ENCODE peak calls at places on chromosome 10, in ten cellular contexts. V, Y, I, N, K, T, A, O, J and R are unnamed samples. For H3K9me3 and H3K4me1, the result is how much of the 10 kb centered on the place peaks cover.

GRCh38 chr10:28381465-28381864 is 78.6 kb upstream of the MPP7 start:
- DNase-seq in V (no peak), Y (no peak), I (no peak), N (no peak), K (no peak), T (no peak), A (no peak), O (no peak), J (no peak), R (no peak)

GRCh38 chr10:70233109-70233938 is at the start of gene PPA1:
- DNase-seq in V (peak), Y (peak), I (peak), N (peak), K (peak), T (peak), A (peak), O (peak), J (peak), R (peak)

GRCh38 chr10:73937333-73938020 is 26.5 kb downstream of the PLAU start:
- DNase-seq in V (no peak), Y (peak), I (no peak), N (no peak), K (no peak), T (no peak), A (no peak), O (no peak), J (no peak), R (no peak)

GRCh38 chr10:68153473-68154210 is 44.4 kb downstream of the MYPN start:
- DNase-seq in V (peak), Y (no peak), I (peak), N (no peak), K (peak), T (no peak), A (peak), O (no peak), J (no peak), R (peak)

GRCh38 chr10:61701055-61701705 is 38.5 kb downstream of the CABCOCO1 start:
- DNase-seq in V (no peak), Y (no peak), I (no peak), N (no peak), K (no peak), T (no peak), A (no peak), O (no peak), J (no peak), R (no peak)

GRCh38 chr10:107546986-107547385 is 382.5 kb upstream of the SORCS1 start:
- DNase-seq in V (no peak), Y (no peak), I (no peak), N (no peak), K (no peak), T (no peak), A (no peak), O (no peak), J (no peak), R (no peak)

GRCh38 chr10:11162828-11163599 is 145.3 kb downstream of the CELF2 start:
- DNase-seq in V (no peak), Y (peak), I (peak), N (peak), K (no peak), T (peak), A (no peak), O (peak), J (no peak), R (no peak)

GRCh38 chr10:72088879-72089585 is 681 bp upstream of the SPOCK2 start:
- DNase-seq in V (no peak), Y (peak), I (no peak), N (no peak), K (no peak), T (no peak), A (no peak), O (peak), J (peak), R (peak)

GRCh38 chr10:129288940-129289468 is 178.0 kb upstream of the MGMT start:
- DNase-seq in V (no peak), Y (no peak), I (no peak), N (no peak), K (no peak), T (no peak), A (no peak), O (no peak), J (no peak), R (peak)

GRCh38 chr10:5089869-5090268 is 4.3 kb upstream of the AKR1C3 start:
- DNase-seq in V (no peak), Y (no peak), I (no peak), N (no peak), K (peak), T (no peak), A (no peak), O (no peak), J (peak), R (peak)

GRCh38 chr10:15166325-15166724 is 2.2 kb downstream of the NMT2 start:
- DNase-seq in V (no peak), Y (no peak), I (no peak), N (no peak), K (peak), T (no peak), A (no peak), O (no peak), J (peak), R (no peak)

GRCh38 chr10:22058195-22058594 is 54.7 kb upstream of the DNAJC1 start:
- DNase-seq in V (no peak), Y (no peak), I (no peak), N (no peak), K (no peak), T (no peak), A (no peak), O (no peak), J (no peak), R (no peak)

GRCh38 chr10:87622290-87623004 is 37.2 kb upstream of the PAPSS2 start:
- DNase-seq in V (no peak), Y (no peak), I (no peak), N (no peak), K (no peak), T (no peak), A (no peak), O (no peak), J (peak), R (peak)

GRCh38 chr10:24350111-24350921 is 141.4 kb downstream of the KIAA1217 start:
- DNase-seq in V (no peak), Y (no peak), I (no peak), N (no peak), K (no peak), T (no peak), A (no peak), O (no peak), J (no peak), R (peak)

GRCh38 chr10:25604591-25604990 is 329.4 kb upstream of the MYO3A start:
- DNase-seq in V (no peak), Y (no peak), I (no peak), N (no peak), K (no peak), T (no peak), A (no peak), O (no peak), J (peak), R (no peak)

GRCh38 chr10:99799613-99800012 is 17.2 kb downstream of the ABCC2 start:
- DNase-seq in V (no peak), Y (no peak), I (no peak), N (no peak), K (no peak), T (no peak), A (no peak), O (no peak), J (no peak), R (no peak)

GRCh38 chr10:102670871-102671434 is 26.7 kb downstream of the TRIM8 start:
- DNase-seq in V (no peak), Y (no peak), I (no peak), N (peak), K (no peak), T (no peak), A (no peak), O (no peak), J (no peak), R (no peak)

GRCh38 chr10:11504566-11505285 is 106.7 kb downstream of the USP6NL start:
- DNase-seq in V (no peak), Y (no peak), I (no peak), N (no peak), K (no peak), T (no peak), A (no peak), O (no peak), J (peak), R (no peak)

DNA sequence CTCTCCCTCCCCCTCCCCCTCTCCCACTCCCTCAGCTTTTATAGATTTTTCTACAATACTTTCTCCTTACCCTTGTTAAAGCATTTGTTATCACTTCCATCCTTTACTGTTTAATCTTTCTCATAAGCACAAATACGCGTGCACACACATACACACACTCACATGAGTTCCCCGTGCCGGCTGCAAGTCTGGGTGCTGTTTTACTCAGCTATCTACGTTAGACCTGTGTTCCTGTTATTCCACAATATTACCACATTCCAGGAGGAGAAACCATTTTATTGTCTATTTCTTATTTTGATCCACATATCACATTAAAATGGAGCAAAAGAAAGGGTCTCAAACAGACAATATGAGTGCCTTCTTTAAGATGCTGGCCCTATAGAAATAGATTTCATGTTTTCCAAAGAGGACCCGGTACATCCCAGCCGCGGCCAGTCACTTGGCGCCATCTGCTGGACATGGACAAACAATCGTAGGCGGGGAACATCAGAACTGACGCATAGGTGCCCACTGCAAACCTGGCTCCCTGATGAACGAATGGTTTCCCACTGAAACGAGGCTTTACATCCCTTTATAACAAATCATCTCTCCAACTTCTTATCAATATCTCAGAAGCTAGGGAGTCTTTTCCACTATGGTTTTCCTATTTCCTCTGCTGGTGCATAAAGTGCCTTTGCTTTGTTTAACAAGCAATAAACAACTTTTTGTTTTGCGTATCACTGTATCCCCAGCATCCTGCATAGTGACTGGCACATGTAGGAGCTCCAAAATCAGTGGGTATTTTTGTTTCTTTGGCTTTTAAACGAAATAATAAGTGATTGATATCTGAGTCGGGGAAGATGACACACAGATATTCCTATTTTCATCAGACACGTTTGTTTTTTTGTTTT is 25.2 kb upstream of the OPTN start:
- DNase-seq in V (peak), Y (peak), I (peak), N (peak), K (peak), T (peak), A (no peak), O (peak), J (peak), R (peak)
- TF ChIP-seq CTCF in V (peak), Y (peak), I (peak), N (peak), K (peak), T (peak), A (peak), O (peak), J (peak), R (peak)

GRCh38 chr10:130713731-130714130 is 577.5 kb downstream of the GLRX3 start:
- DNase-seq in V (no peak), Y (no peak), I (no peak), N (peak), K (no peak), T (peak), A (no peak), O (no peak), J (no peak), R (no peak)
- H3K9me3 ChIP-seq in V (under half), Y (under half), I (under half), N (under half), K (under half), T (under half), A (under half), O (under half), J (under half), R (under half)

GRCh38 chr10:48495282-48496045 is 109.4 kb downstream of the ARHGAP22 start:
- DNase-seq in V (no peak), Y (no peak), I (peak), N (peak), K (no peak), T (no peak), A (no peak), O (no peak), J (no peak), R (no peak)

GRCh38 chr10:48491422-48492139 is 113.3 kb downstream of the ARHGAP22 start:
- DNase-seq in V (no peak), Y (no peak), I (peak), N (peak), K (no peak), T (peak), A (no peak), O (no peak), J (no peak), R (no peak)

GRCh38 chr10:48494073-48494472 is 110.8 kb downstream of the ARHGAP22 start:
- DNase-seq in V (no peak), Y (no peak), I (peak), N (peak), K (no peak), T (no peak), A (no peak), O (no peak), J (no peak), R (no peak)

GRCh38 chr10:48494611-48495010 is 110.3 kb downstream of the ARHGAP22 start:
- DNase-seq in V (no peak), Y (no peak), I (peak), N (peak), K (no peak), T (no peak), A (no peak), O (no peak), J (no peak), R (no peak)

GRCh38 chr10:48493083-48493871 is 111.6 kb downstream of the ARHGAP22 start:
- DNase-seq in V (no peak), Y (peak), I (peak), N (peak), K (no peak), T (peak), A (no peak), O (no peak), J (no peak), R (no peak)
- H3K4me1 ChIP-seq in V (under half), Y (under half), I (under half), N (under half), K (under half), T (under half), A (under half), O (under half), J (under half), R (under half)

DNA sequence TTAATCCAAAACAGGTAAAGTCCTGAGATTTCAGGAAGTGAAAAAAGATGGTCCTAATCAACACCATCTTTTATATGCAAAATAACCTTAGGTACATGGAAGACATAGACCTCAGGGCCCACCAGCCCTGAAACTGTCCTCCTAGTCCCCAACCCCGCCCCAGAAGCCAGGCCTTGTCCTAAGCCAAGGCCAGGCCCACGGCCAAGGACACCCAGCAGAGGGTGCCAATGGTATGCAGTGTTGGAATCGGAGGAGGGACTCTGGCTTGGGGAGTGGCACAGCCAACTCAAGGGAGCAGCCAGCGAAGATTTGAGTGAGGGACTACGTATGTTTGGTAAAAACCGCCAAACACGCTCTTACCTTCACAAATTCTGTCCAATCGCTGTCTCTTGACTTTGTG is 96.7 kb downstream of the ZRANB1 start:
- DNase-seq in V (peak), Y (peak), I (peak), N (peak), K (no peak), T (peak), A (no peak), O (no peak), J (no peak), R (peak)
- TF ChIP-seq CTCF in V (no peak), Y (peak), I (no peak), N (no peak), K (no peak), T (peak), A (no peak), O (no peak), J (no peak), R (peak)

GRCh38 chr10:131852823-131853609 is 47.8 kb upstream of the PPP2R2D start:
- DNase-seq in V (no peak), Y (no peak), I (no peak), N (peak), K (no peak), T (peak), A (no peak), O (no peak), J (no peak), R (no peak)
- H3K9me3 ChIP-seq in V (under half), Y (under half), I (under half), N (under half), K (under half), T (under half), A (under half), O (under half), J (under half), R (under half)

DNA sequence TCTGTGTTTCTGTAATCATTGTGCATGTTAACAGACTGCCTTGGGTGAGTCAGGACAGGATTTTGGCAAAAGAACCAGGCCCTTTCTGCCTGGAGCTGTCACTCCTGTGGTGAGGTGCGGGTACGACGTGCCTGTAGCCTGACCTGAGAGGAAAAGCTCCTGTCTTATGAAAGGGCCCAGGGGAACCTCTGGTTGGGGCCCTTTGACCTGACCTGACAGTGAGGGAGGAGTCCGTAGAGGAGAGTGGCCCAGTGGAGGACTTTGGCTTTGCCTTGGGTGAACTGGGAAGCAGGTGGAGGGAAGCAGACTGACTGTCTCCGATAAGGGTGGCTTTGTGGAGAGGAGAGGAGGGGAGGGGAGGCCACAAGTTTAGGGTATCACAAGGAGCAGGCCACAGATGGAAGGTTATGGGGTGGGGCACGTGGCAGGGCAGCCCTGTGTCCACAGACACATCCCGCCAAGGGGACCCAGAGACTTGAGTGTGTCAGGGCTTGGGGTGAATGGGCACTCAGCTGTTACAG is 6.9 kb downstream of the PFKP start:
- DNase-seq in V (no peak), Y (no peak), I (no peak), N (no peak), K (no peak), T (no peak), A (no peak), O (no peak), J (no peak), R (no peak)
- H3K4me1 ChIP-seq in V (half or more), Y (half or more), I (under half), N (under half), K (under half), T (under half), A (under half), O (under half), J (under half), R (under half)

DNA sequence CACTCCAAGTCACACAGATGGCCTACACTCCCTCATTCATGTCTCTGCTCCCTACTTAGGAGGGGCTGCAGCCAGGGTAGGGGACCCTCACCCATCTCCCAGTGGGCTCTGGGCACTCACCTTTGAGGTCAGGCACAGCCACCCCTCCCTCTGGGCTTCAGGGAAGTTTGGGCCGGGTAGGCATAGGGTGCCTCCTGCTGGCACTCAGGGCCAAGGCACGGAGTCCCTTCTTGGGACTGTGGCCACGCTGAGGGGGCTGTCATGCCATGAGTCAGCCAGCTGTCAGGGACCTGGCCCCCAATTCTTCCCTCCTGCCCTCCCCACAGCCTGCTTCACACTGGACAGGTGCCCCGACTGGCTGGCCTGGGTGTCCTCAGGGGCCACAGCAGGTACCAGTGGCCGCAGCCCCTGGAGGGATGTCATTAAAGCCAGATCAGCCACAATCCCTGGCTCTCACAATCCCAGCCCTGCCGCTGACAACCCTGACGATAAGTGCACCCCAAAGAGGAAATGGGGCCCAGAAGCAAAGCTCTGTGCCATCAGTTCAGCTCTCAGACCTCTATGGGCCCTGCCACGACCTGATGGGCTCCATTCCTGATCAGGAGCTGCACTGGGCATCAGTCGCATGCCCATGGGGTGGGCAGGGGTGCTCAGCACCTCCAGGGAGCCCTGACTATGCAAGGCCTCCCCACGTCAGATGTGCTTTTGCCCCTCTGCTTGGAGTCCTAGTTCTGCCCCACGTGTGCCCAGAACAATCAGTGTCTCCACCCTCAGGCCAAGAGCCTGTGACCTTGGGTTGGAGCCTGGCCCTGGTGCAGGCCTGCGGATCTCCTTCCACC is 34.1 kb upstream of the RET start:
- DNase-seq in V (no peak), Y (no peak), I (peak), N (peak), K (no peak), T (peak), A (no peak), O (no peak), J (no peak), R (no peak)
- TF ChIP-seq CTCF in V (no peak), Y (no peak), I (no peak), N (no peak), K (no peak), T (no peak), A (no peak), O (no peak), J (peak), R (no peak)

GRCh38 chr10:130763071-130763470 is 548.5 kb downstream of the TCERG1L start:
- DNase-seq in V (no peak), Y (no peak), I (no peak), N (peak), K (no peak), T (peak), A (no peak), O (no peak), J (no peak), R (no peak)

GRCh38 chr10:130766716-130767115 is 544.8 kb downstream of the TCERG1L start:
- DNase-seq in V (no peak), Y (no peak), I (no peak), N (peak), K (no peak), T (no peak), A (no peak), O (no peak), J (no peak), R (no peak)

GRCh38 chr10:130763491-130763890 is 548.0 kb downstream of the TCERG1L start:
- DNase-seq in V (no peak), Y (no peak), I (no peak), N (peak), K (no peak), T (peak), A (no peak), O (no peak), J (no peak), R (no peak)

GRCh38 chr10:130766071-130766470 is 545.5 kb downstream of the TCERG1L start:
- DNase-seq in V (no peak), Y (no peak), I (no peak), N (peak), K (no peak), T (peak), A (no peak), O (no peak), J (no peak), R (no peak)

GRCh38 chr10:130764651-130765050 is 546.9 kb downstream of the TCERG1L start:
- DNase-seq in V (no peak), Y (no peak), I (no peak), N (peak), K (no peak), T (peak), A (no peak), O (no peak), J (no peak), R (no peak)
- H3K9me3 ChIP-seq in V (under half), Y (under half), I (under half), N (under half), K (under half), T (under half), A (under half), O (under half), J (under half), R (under half)

GRCh38 chr10:2897619-2898508 is 169.5 kb upstream of the PFKP start:
- DNase-seq in V (no peak), Y (no peak), I (no peak), N (no peak), K (peak), T (no peak), A (no peak), O (no peak), J (no peak), R (peak)

GRCh38 chr10:2899246-2899645 is 168.1 kb upstream of the PFKP start:
- DNase-seq in V (no peak), Y (no peak), I (no peak), N (no peak), K (no peak), T (no peak), A (no peak), O (no peak), J (no peak), R (no peak)

GRCh38 chr10:2895616-2896196 is 171.6 kb upstream of the PFKP start:
- DNase-seq in V (no peak), Y (no peak), I (no peak), N (no peak), K (no peak), T (no peak), A (no peak), O (no peak), J (peak), R (no peak)

GRCh38 chr10:2900530-2900929 is 166.8 kb upstream of the PFKP start:
- DNase-seq in V (no peak), Y (no peak), I (no peak), N (no peak), K (no peak), T (no peak), A (no peak), O (no peak), J (no peak), R (no peak)

GRCh38 chr10:2898509-2898860 is 168.9 kb upstream of the PFKP start:
- DNase-seq in V (no peak), Y (no peak), I (no peak), N (no peak), K (peak), T (no peak), A (no peak), O (no peak), J (no peak), R (no peak)
- H3K4me1 ChIP-seq in V (under half), Y (under half), I (under half), N (under half), K (under half), T (under half), A (under half), O (under half), J (under half), R (under half)